ENCODE peak calls at places on chromosome 20, in eight cellular contexts. One of them, this sample, is unnamed.

GRCh38 chr20:46227275-46227767 is 81.0 kb downstream of the CDH22 start:
- DNase-seq in fibroblast of pulmonary artery: no peak
- DNase-seq in activated B cell treated with CpG ODN at 0.5 μM for 24 hours: no peak
- DNase-seq in nephron progenitor cell: no peak
- DNase-seq in psoas muscle: no peak
- DNase-seq in AG09309: no peak
- DNase-seq in mammary epithelial cell: no peak
- DNase-seq in hepatocyte: no peak
- DNase-seq in this sample: no peak

GRCh38 chr20:4950841-4951240 is 50.5 kb downstream of the SLC23A2 start:
- DNase-seq in fibroblast of pulmonary artery: no peak
- DNase-seq in activated B cell treated with CpG ODN at 0.5 μM for 24 hours: no peak
- DNase-seq in nephron progenitor cell: no peak
- DNase-seq in psoas muscle: no peak
- DNase-seq in AG09309: no peak
- DNase-seq in mammary epithelial cell: no peak
- DNase-seq in hepatocyte: no peak
- DNase-seq in this sample: no peak

GRCh38 chr20:31543966-31544598 is 29.8 kb downstream of the HM13 start:
- DNase-seq in fibroblast of pulmonary artery: peak; percentile 90
- DNase-seq in activated B cell treated with CpG ODN at 0.5 μM for 24 hours: no peak
- DNase-seq in nephron progenitor cell: no peak
- DNase-seq in psoas muscle: no peak
- DNase-seq in AG09309: peak; percentile 95
- DNase-seq in mammary epithelial cell: peak; percentile 72
- DNase-seq in hepatocyte: peak; percentile 82
- DNase-seq in this sample: peak; percentile 72

GRCh38 chr20:63519765-63520593 is 586 bp upstream of the PPDPF start:
- DNase-seq in fibroblast of pulmonary artery: peak; percentile 42
- DNase-seq in activated B cell treated with CpG ODN at 0.5 μM for 24 hours: peak; percentile 68
- DNase-seq in nephron progenitor cell: peak; percentile 76
- DNase-seq in psoas muscle: no peak
- DNase-seq in AG09309: no peak
- DNase-seq in mammary epithelial cell: peak; percentile 61
- DNase-seq in hepatocyte: peak; percentile 80
- DNase-seq in this sample: peak; percentile 51

GRCh38 chr20:54221383-54221782 is 13.5 kb downstream of the PFDN4 start:
- DNase-seq in fibroblast of pulmonary artery: peak; percentile 17
- DNase-seq in activated B cell treated with CpG ODN at 0.5 μM for 24 hours: no peak
- DNase-seq in nephron progenitor cell: no peak
- DNase-seq in psoas muscle: no peak
- DNase-seq in AG09309: no peak
- DNase-seq in mammary epithelial cell: peak; percentile 14
- DNase-seq in hepatocyte: no peak
- DNase-seq in this sample: peak; percentile 69

GRCh38 chr20:11013801-11014200 is 340.0 kb upstream of the JAG1 start:
- DNase-seq in fibroblast of pulmonary artery: no peak
- DNase-seq in activated B cell treated with CpG ODN at 0.5 μM for 24 hours: no peak
- DNase-seq in nephron progenitor cell: no peak
- DNase-seq in psoas muscle: no peak
- DNase-seq in AG09309: no peak
- DNase-seq in mammary epithelial cell: no peak
- DNase-seq in hepatocyte: no peak
- DNase-seq in this sample: no peak

GRCh38 chr20:50229156-50229605 is 38.6 kb downstream of the CEBPB start:
- DNase-seq in fibroblast of pulmonary artery: no peak
- DNase-seq in activated B cell treated with CpG ODN at 0.5 μM for 24 hours: no peak
- DNase-seq in nephron progenitor cell: no peak
- DNase-seq in psoas muscle: no peak
- DNase-seq in AG09309: no peak
- DNase-seq in mammary epithelial cell: no peak
- DNase-seq in hepatocyte: no peak
- DNase-seq in this sample: no peak

GRCh38 chr20:53839423-53840176 is 230.8 kb downstream of the BCAS1 start:
- DNase-seq in fibroblast of pulmonary artery: no peak
- DNase-seq in activated B cell treated with CpG ODN at 0.5 μM for 24 hours: peak; percentile 42
- DNase-seq in nephron progenitor cell: no peak
- DNase-seq in psoas muscle: no peak
- DNase-seq in AG09309: no peak
- DNase-seq in mammary epithelial cell: no peak
- DNase-seq in hepatocyte: no peak
- DNase-seq in this sample: no peak

GRCh38 chr20:45911486-45912343 is at the start of gene PLTP:
- DNase-seq in fibroblast of pulmonary artery: peak; percentile 75
- DNase-seq in activated B cell treated with CpG ODN at 0.5 μM for 24 hours: peak; percentile 36
- DNase-seq in nephron progenitor cell: peak; percentile 80
- DNase-seq in psoas muscle: peak; percentile 75
- DNase-seq in AG09309: no peak
- DNase-seq in mammary epithelial cell: no peak
- DNase-seq in hepatocyte: peak; percentile 77
- DNase-seq in this sample: peak; percentile 72

GRCh38 chr20:36210561-36210960 is 25.7 kb upstream of the AAR2 start:
- DNase-seq in fibroblast of pulmonary artery: no peak
- DNase-seq in activated B cell treated with CpG ODN at 0.5 μM for 24 hours: no peak
- DNase-seq in nephron progenitor cell: no peak
- DNase-seq in psoas muscle: no peak
- DNase-seq in AG09309: no peak
- DNase-seq in mammary epithelial cell: no peak
- DNase-seq in hepatocyte: no peak
- DNase-seq in this sample: peak; percentile 29
- TF ChIP-seq CTCF in fibroblast of pulmonary artery: no peak
- TF ChIP-seq CTCF in activated B cell treated with CpG ODN at 0.5 μM for 24 hours: no peak
- TF ChIP-seq CTCF in nephron progenitor cell: no peak
- TF ChIP-seq CTCF in psoas muscle: no peak
- TF ChIP-seq CTCF in AG09309: peak; percentile 23
- TF ChIP-seq CTCF in mammary epithelial cell: peak; percentile 9
- TF ChIP-seq CTCF in hepatocyte: no peak
- TF ChIP-seq CTCF in this sample: peak; percentile 40

GRCh38 chr20:51712501-51713212 is 55.5 kb downstream of the ATP9A start:
- DNase-seq in fibroblast of pulmonary artery: peak; percentile 46
- DNase-seq in activated B cell treated with CpG ODN at 0.5 μM for 24 hours: no peak
- DNase-seq in nephron progenitor cell: peak; percentile 64
- DNase-seq in psoas muscle: peak; percentile 23
- DNase-seq in AG09309: no peak
- DNase-seq in mammary epithelial cell: no peak
- DNase-seq in hepatocyte: peak; percentile 23
- DNase-seq in this sample: peak; percentile 40
- TF ChIP-seq CTCF in fibroblast of pulmonary artery: peak; percentile 60
- TF ChIP-seq CTCF in activated B cell treated with CpG ODN at 0.5 μM for 24 hours: no peak
- TF ChIP-seq CTCF in nephron progenitor cell: peak; percentile 57
- TF ChIP-seq CTCF in psoas muscle: no peak
- TF ChIP-seq CTCF in AG09309: peak; percentile 41
- TF ChIP-seq CTCF in mammary epithelial cell: peak; percentile 33
- TF ChIP-seq CTCF in hepatocyte: peak; percentile 23
- TF ChIP-seq CTCF in this sample: peak; percentile 56

GRCh38 chr20:12166053-12166717 is 248.5 kb downstream of the BTBD3 start:
- DNase-seq in fibroblast of pulmonary artery: peak; percentile 99
- DNase-seq in activated B cell treated with CpG ODN at 0.5 μM for 24 hours: no peak
- DNase-seq in nephron progenitor cell: no peak
- DNase-seq in psoas muscle: peak; percentile 20
- DNase-seq in AG09309: peak; percentile 83
- DNase-seq in mammary epithelial cell: peak; percentile 95
- DNase-seq in hepatocyte: peak; percentile 66
- DNase-seq in this sample: peak; percentile 82
- TF ChIP-seq CTCF in fibroblast of pulmonary artery: peak; percentile 29
- TF ChIP-seq CTCF in activated B cell treated with CpG ODN at 0.5 μM for 24 hours: no peak
- TF ChIP-seq CTCF in nephron progenitor cell: no peak
- TF ChIP-seq CTCF in psoas muscle: no peak
- TF ChIP-seq CTCF in AG09309: no peak
- TF ChIP-seq CTCF in mammary epithelial cell: peak; percentile 14
- TF ChIP-seq CTCF in hepatocyte: no peak
- TF ChIP-seq CTCF in this sample: peak; percentile 3

GRCh38 chr20:59404749-59405148 is 104.3 kb downstream of the EDN3 start:
- DNase-seq in fibroblast of pulmonary artery: no peak
- DNase-seq in activated B cell treated with CpG ODN at 0.5 μM for 24 hours: no peak
- DNase-seq in nephron progenitor cell: no peak
- DNase-seq in psoas muscle: no peak
- DNase-seq in AG09309: no peak
- DNase-seq in mammary epithelial cell: no peak
- DNase-seq in hepatocyte: no peak
- DNase-seq in this sample: no peak
- TF ChIP-seq CTCF in fibroblast of pulmonary artery: no peak
- TF ChIP-seq CTCF in activated B cell treated with CpG ODN at 0.5 μM for 24 hours: no peak
- TF ChIP-seq CTCF in nephron progenitor cell: no peak
- TF ChIP-seq CTCF in psoas muscle: no peak
- TF ChIP-seq CTCF in AG09309: no peak
- TF ChIP-seq CTCF in mammary epithelial cell: no peak
- TF ChIP-seq CTCF in hepatocyte: no peak
- TF ChIP-seq CTCF in this sample: no peak

GRCh38 chr20:62332421-62332820 is 29.6 kb downstream of the ADRM1 start:
- DNase-seq in fibroblast of pulmonary artery: no peak
- DNase-seq in activated B cell treated with CpG ODN at 0.5 μM for 24 hours: no peak
- DNase-seq in nephron progenitor cell: no peak
- DNase-seq in psoas muscle: peak; percentile 13
- DNase-seq in AG09309: no peak
- DNase-seq in mammary epithelial cell: no peak
- DNase-seq in hepatocyte: no peak
- DNase-seq in this sample: no peak
- TF ChIP-seq CTCF in fibroblast of pulmonary artery: no peak
- TF ChIP-seq CTCF in activated B cell treated with CpG ODN at 0.5 μM for 24 hours: no peak
- TF ChIP-seq CTCF in nephron progenitor cell: no peak
- TF ChIP-seq CTCF in psoas muscle: no peak
- TF ChIP-seq CTCF in AG09309: no peak
- TF ChIP-seq CTCF in mammary epithelial cell: no peak
- TF ChIP-seq CTCF in hepatocyte: no peak
- TF ChIP-seq CTCF in this sample: no peak

GRCh38 chr20:23048283-23049200 is 930 bp downstream of the THBD start:
- DNase-seq in fibroblast of pulmonary artery: peak; percentile 49
- DNase-seq in activated B cell treated with CpG ODN at 0.5 μM for 24 hours: no peak
- DNase-seq in nephron progenitor cell: peak; percentile 62
- DNase-seq in psoas muscle: peak; percentile 79
- DNase-seq in AG09309: no peak
- DNase-seq in mammary epithelial cell: peak; percentile 39
- DNase-seq in hepatocyte: peak; percentile 76
- DNase-seq in this sample: peak; percentile 75
- TF ChIP-seq CTCF in fibroblast of pulmonary artery: peak; percentile 33
- TF ChIP-seq CTCF in activated B cell treated with CpG ODN at 0.5 μM for 24 hours: no peak
- TF ChIP-seq CTCF in nephron progenitor cell: peak; percentile 46
- TF ChIP-seq CTCF in psoas muscle: peak; percentile 70
- TF ChIP-seq CTCF in AG09309: peak; percentile 24
- TF ChIP-seq CTCF in mammary epithelial cell: peak; percentile 68
- TF ChIP-seq CTCF in hepatocyte: peak; percentile 49
- TF ChIP-seq CTCF in this sample: peak; percentile 38

DNA sequence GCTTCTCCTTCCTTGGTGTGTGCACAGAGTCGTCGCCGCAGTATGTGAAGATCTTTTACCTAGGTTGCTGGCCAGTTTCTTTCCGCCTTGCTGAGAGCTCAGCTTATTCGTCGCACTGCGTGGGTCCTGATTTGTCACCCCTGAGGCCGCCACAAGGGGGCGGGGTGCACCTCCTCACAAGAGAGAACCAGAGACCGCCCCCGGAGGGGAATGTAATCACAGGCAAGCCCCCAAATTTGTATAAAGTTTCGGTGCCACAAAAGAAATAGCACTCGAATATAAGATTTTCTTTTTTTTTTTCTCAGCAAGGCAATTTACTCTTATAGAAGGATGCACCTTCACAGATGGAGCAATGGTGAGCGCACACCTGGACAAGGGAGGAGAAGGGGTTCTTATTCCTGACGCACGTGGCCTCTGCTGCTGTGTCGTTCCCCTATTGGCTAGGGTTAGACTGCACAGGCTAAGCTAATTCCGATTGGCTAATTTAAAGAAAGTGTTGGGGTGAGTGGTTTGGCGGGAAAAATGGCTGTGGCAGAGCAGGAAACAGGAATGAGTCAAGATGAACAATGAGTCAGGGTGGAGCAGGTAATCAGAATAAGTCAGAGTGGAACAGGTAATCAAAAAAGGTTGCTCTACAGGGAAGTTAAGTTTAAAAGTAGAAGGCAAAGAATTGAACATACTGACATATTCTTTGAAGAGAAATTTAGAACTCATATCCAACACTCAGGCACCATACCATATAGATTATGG is 19.5 kb downstream of the NCOA3 start:
- DNase-seq in fibroblast of pulmonary artery: no peak
- DNase-seq in activated B cell treated with CpG ODN at 0.5 μM for 24 hours: no peak
- DNase-seq in nephron progenitor cell: peak; percentile 15
- DNase-seq in psoas muscle: no peak
- DNase-seq in AG09309: no peak
- DNase-seq in mammary epithelial cell: peak; percentile 43
- DNase-seq in hepatocyte: peak; percentile 32
- DNase-seq in this sample: peak; percentile 75
- TF ChIP-seq CTCF in fibroblast of pulmonary artery: no peak
- TF ChIP-seq CTCF in activated B cell treated with CpG ODN at 0.5 μM for 24 hours: no peak
- TF ChIP-seq CTCF in nephron progenitor cell: no peak
- TF ChIP-seq CTCF in psoas muscle: no peak
- TF ChIP-seq CTCF in AG09309: no peak
- TF ChIP-seq CTCF in mammary epithelial cell: no peak
- TF ChIP-seq CTCF in hepatocyte: peak; percentile 33
- TF ChIP-seq CTCF in this sample: peak; percentile 5

GRCh38 chr20:34585019-34585418 is 26.5 kb downstream of the MAP1LC3A start:
- DNase-seq in fibroblast of pulmonary artery: no peak
- DNase-seq in activated B cell treated with CpG ODN at 0.5 μM for 24 hours: no peak
- DNase-seq in nephron progenitor cell: no peak
- DNase-seq in psoas muscle: no peak
- DNase-seq in AG09309: no peak
- DNase-seq in mammary epithelial cell: no peak
- DNase-seq in hepatocyte: no peak
- DNase-seq in this sample: no peak

GRCh38 chr20:34581341-34582189 is 23.0 kb downstream of the MAP1LC3A start:
- DNase-seq in fibroblast of pulmonary artery: peak; percentile 85
- DNase-seq in activated B cell treated with CpG ODN at 0.5 μM for 24 hours: no peak
- DNase-seq in nephron progenitor cell: no peak
- DNase-seq in psoas muscle: no peak
- DNase-seq in AG09309: no peak
- DNase-seq in mammary epithelial cell: no peak
- DNase-seq in hepatocyte: peak; percentile 49
- DNase-seq in this sample: no peak

GRCh38 chr20:34583524-34583923 is 25.0 kb downstream of the MAP1LC3A start:
- DNase-seq in fibroblast of pulmonary artery: no peak
- DNase-seq in activated B cell treated with CpG ODN at 0.5 μM for 24 hours: no peak
- DNase-seq in nephron progenitor cell: no peak
- DNase-seq in psoas muscle: no peak
- DNase-seq in AG09309: no peak
- DNase-seq in mammary epithelial cell: no peak
- DNase-seq in hepatocyte: no peak
- DNase-seq in this sample: no peak

GRCh38 chr20:34582221-34582620 is 23.7 kb downstream of the MAP1LC3A start:
- DNase-seq in fibroblast of pulmonary artery: no peak
- DNase-seq in activated B cell treated with CpG ODN at 0.5 μM for 24 hours: no peak
- DNase-seq in nephron progenitor cell: no peak
- DNase-seq in psoas muscle: no peak
- DNase-seq in AG09309: no peak
- DNase-seq in mammary epithelial cell: no peak
- DNase-seq in hepatocyte: no peak
- DNase-seq in this sample: no peak

DNA sequence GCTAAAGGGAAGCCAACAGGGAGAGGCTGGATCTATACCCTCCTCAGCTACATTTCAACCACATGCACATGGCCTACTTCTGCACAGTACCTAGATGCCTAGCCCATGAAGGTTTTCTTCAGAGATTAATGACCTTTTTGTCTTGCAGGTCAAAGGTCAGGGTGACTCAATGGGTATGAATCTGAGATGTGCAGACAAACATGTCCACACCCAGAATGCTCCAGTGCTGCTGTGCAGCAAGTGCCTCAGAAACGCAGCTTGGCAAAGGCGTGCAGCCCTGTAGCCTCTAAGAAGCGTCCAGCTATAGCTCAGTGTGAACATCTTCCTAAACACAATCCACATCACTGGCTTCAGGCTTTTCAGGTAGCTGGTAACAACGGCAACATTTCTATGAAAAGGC is 24.4 kb downstream of the MAP1LC3A start:
- DNase-seq in fibroblast of pulmonary artery: no peak
- DNase-seq in activated B cell treated with CpG ODN at 0.5 μM for 24 hours: no peak
- DNase-seq in nephron progenitor cell: no peak
- DNase-seq in psoas muscle: no peak
- DNase-seq in AG09309: no peak
- DNase-seq in mammary epithelial cell: no peak
- DNase-seq in hepatocyte: no peak
- DNase-seq in this sample: peak; percentile 19
- TF ChIP-seq CTCF in fibroblast of pulmonary artery: no peak
- TF ChIP-seq CTCF in activated B cell treated with CpG ODN at 0.5 μM for 24 hours: no peak
- TF ChIP-seq CTCF in nephron progenitor cell: no peak
- TF ChIP-seq CTCF in psoas muscle: no peak
- TF ChIP-seq CTCF in AG09309: no peak
- TF ChIP-seq CTCF in mammary epithelial cell: no peak
- TF ChIP-seq CTCF in hepatocyte: no peak
- TF ChIP-seq CTCF in this sample: no peak